ENCODE peak calls at places on chromosomes 7 and 10, in four cellular contexts. B, J, T and Q are unnamed samples.

GRCh38 chr7:28354601-28355062 is 57.7 kb upstream of the CREB5 start:
- DNase-seq in B (peak; percentile 95), J (peak; percentile 99), T (peak; percentile 90), Q (no peak)

GRCh38 chr7:111980721-111981120 is 225.5 kb downstream of the DOCK4 start:
- DNase-seq in T (no peak), B (no peak), J (no peak), Q (no peak)

GRCh38 chr10:117514971-117515370 is 27.6 kb upstream of the EMX2 start:
- DNase-seq in B (no peak), T (no peak), J (no peak), Q (no peak)

GRCh38 chr7:78066599-78066998 is 268.0 kb downstream of the PHTF2 start:
- DNase-seq in J (no peak), B (no peak), T (no peak), Q (no peak)

GRCh38 chr7:133985300-133985699 is 141.8 kb upstream of the LRGUK start:
- DNase-seq in B (no peak), T (no peak), J (no peak), Q (no peak)

GRCh38 chr7:39035156-39035555 is 57.4 kb downstream of the POU6F2 start:
- DNase-seq in B (no peak), T (no peak), J (no peak), Q (no peak)

GRCh38 chr7:35714407-35714806 is 19.5 kb upstream of the HERPUD2 start:
- DNase-seq in B (no peak), T (no peak), J (no peak), Q (no peak)

GRCh38 chr10:22429146-22429545 is 83.8 kb downstream of the SPAG6 start:
- DNase-seq in B (no peak), J (no peak), T (no peak), Q (no peak)

GRCh38 chr7:32298403-32299132 is 191.6 kb downstream of the LSM5 start:
- DNase-seq in T (no peak), J (no peak), B (no peak), Q (no peak)

GRCh38 chr7:34748244-34749039 is 90.4 kb downstream of the NPSR1 start:
- DNase-seq in J (peak; percentile 60), B (peak; percentile 71), T (peak; percentile 44), Q (no peak)

GRCh38 chr10:103872137-103872933 is 17.0 kb upstream of the SH3PXD2A start:
- DNase-seq in T (peak; percentile 93), J (peak; percentile 99), B (no peak), Q (no peak)

GRCh38 chr7:47601119-47601880 is 19.4 kb upstream of the TNS3 start:
- DNase-seq in T (peak; percentile 96), J (peak; percentile 99), B (peak; percentile 75), Q (no peak)

GRCh38 chr7:1843271-1843861 is 173.3 kb downstream of the ELFN1 start:
- DNase-seq in B (peak; percentile 71), J (no peak), T (no peak), Q (no peak)

GRCh38 chr7:76356823-76357222 is 2.0 kb downstream of the YWHAG start:
- DNase-seq in T (peak; percentile 52), B (peak; percentile 47), J (peak; percentile 81), Q (no peak)

GRCh38 chr7:98470131-98470985 is 69.5 kb upstream of the BAIAP2L1 start:
- DNase-seq in T (peak; percentile 74), J (no peak), B (no peak), Q (no peak)

GRCh38 chr10:36534471-36535002 is 590.9 kb upstream of the ANKRD30A start:
- DNase-seq in J (peak; percentile 99), T (peak; percentile 90), B (peak; percentile 92), Q (peak; percentile 21)

GRCh38 chr7:82805527-82805960 is 357.1 kb downstream of the PCLO start:
- DNase-seq in B (peak; percentile 91), T (peak; percentile 66), J (peak; percentile 95), Q (no peak)

GRCh38 chr10:132616995-132617780 is 79.6 kb downstream of the INPP5A start:
- DNase-seq in B (no peak), T (no peak), J (no peak), Q (no peak)

GRCh38 chr7:84714765-84715164 is 472.1 kb downstream of the SEMA3D start:
- DNase-seq in B (no peak), T (no peak), J (no peak), Q (no peak)

GRCh38 chr7:145339319-145339718 is 503.5 kb upstream of the TPK1 start:
- DNase-seq in T (no peak), B (no peak), J (no peak), Q (no peak)

GRCh38 chr7:111175908-111176307 is 85.0 kb downstream of the LRRN3 start:
- DNase-seq in B (no peak), J (no peak), T (no peak), Q (no peak)

GRCh38 chr10:15430969-15431791 is 60.1 kb upstream of the FAM171A1 start:
- DNase-seq in J (no peak), T (no peak), B (no peak), Q (no peak)

GRCh38 chr10:15426115-15426514 is 55.0 kb upstream of the FAM171A1 start:
- DNase-seq in T (no peak), B (no peak), J (no peak), Q (no peak)

GRCh38 chr10:15426558-15426957 is 55.5 kb upstream of the FAM171A1 start:
- DNase-seq in T (no peak), J (no peak), B (no peak), Q (no peak)

DNA sequence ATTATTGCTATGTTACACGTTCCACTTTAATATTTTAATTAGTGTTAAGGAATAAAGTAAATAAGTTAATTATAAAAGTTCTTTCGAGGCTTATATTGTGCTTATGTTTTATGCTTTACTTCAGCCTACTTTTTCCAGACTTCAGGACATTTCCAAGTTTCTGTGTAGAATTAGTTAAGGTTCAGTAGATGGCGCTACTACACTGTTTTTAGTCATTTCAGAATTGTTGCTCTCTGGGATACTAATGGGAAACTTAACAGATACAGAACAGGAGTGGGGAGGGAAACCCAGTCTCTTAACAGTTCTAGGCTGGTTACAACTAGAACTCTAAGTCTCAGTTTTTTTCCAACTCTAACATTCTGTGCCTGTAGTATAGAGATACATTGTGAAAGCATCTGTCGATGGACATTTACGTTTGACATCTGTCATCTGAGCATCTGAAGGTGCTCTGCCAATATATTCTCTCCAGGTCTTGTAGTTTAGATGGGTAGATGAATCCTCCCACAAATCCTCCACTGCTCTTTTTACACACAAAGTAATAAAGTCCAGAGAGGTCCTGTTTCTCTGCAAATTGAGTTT is 56.8 kb upstream of the FAM171A1 start:
- DNase-seq in T (no peak), B (peak; percentile 67), J (peak; percentile 31), Q (no peak)
- TF ChIP-seq CTCF in T (peak; percentile 44), B (peak; percentile 50), J (peak; percentile 41), Q (no peak)

GRCh38 chr10:131313377-131313776 is 1.9 kb upstream of the TCERG1L start:
- DNase-seq in T (no peak), B (no peak), J (no peak), Q (no peak)

GRCh38 chr10:131311661-131312260 is at the start of gene TCERG1L:
- DNase-seq in T (no peak), J (no peak), B (no peak), Q (no peak)

GRCh38 chr10:131314148-131314547 is 2.6 kb upstream of the TCERG1L start:
- DNase-seq in T (no peak), J (no peak), B (no peak), Q (no peak)

GRCh38 chr10:131310904-131311660 is 439 bp downstream of the TCERG1L start:
- DNase-seq in T (no peak), J (no peak), B (no peak), Q (no peak)

DNA sequence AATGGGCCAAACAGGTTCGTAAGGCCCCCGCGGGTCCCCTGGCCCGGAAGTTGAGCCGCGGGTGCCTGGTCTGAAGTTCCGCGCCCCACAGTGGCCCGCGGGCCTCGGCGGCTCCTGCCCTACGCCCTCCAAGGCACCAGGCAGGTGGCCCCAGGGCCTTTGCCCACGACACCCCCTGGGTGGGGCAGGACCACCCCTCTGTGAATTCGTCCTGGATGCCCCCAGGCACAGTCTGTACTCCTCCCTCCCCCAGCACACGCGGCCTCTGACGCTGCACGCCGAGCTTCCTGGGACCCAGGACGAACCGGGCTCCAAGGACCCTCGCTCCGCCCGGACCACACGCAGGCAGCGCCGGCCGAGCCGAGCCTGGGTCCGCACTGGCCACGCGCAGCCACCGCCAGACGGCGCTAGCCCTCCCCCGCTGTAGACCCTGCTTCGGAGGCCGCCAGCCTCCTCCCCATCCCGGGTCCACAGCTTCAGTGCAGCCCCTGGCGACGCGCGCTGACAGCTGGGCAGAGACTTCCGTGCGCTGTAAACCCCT is 810 bp upstream of the TCERG1L start:
- DNase-seq in J (no peak), B (no peak), T (no peak), Q (no peak)
- TF ChIP-seq CTCF in J (peak; percentile 18), B (no peak), T (no peak), Q (no peak)

GRCh38 chr10:128526793-128527375 is 400.7 kb upstream of the MKI67 start:
- DNase-seq in J (no peak), T (no peak), B (no peak), Q (no peak)
- TF ChIP-seq CTCF in J (no peak), T (no peak), B (no peak), Q (no peak)

GRCh38 chr7:147197006-147197405 is 1080.4 kb downstream of the CNTNAP2 start:
- DNase-seq in B (no peak), J (no peak), T (no peak), Q (no peak)
- TF ChIP-seq CTCF in B (no peak), J (no peak), T (no peak), Q (no peak)

DNA sequence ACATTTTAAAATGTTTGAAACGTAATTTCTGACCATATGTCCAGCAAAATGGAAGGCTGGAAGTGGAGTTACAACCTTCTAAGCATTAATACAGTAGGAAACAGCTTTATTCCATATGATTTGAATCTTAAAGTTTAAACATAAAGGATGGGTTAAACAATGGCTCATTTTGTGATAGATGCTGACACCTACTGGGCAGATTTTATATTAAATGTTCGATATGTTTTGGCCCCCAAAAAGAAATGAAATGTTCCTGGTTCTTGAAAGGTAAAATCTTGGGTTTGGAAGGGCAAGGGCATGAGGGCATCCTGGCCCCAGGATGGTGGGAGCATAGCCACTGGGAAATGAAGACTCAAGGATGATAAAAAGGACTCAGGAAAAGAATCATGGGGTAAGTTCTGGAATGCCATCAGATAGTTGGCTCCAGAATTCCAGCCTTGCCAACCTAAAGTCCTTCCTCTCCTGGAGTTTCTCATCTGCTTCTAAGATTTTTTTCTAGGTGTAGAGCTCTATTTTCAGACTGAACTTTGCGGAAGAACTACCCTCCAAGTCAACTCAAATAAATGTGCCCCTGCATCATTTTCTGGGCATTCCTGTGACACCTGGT is 34.6 kb upstream of the SLC35G1 start:
- DNase-seq in J (peak; percentile 12), T (peak; percentile 21), B (peak; percentile 19), Q (no peak)
- TF ChIP-seq CTCF in J (peak; percentile 17), T (peak; percentile 30), B (peak; percentile 31), Q (no peak)